ENCODE peak calls at places on chromosome X, in six cellular contexts. D is neuronal stem cell, V is tibial nerve, A is PC-3, L is esophagus squamous epithelium, N is mammary epithelial cell. S is an unnamed sample.

GRCh38 chrX:144732588-144732987 is 514.7 kb upstream of the SPANXN1 start:
- DNase-seq in N (peak; percentile 87), A (peak; percentile 60), L (no peak), V (no peak), D (no peak), S (no peak)

GRCh38 chrX:51332188-51332942 is at the start of gene NUDT10:
- DNase-seq in V (no peak), D (peak; percentile 75), N (peak; percentile 51), L (no peak), A (no peak), S (peak; percentile 33)

GRCh38 chrX:40449956-40450701 is 130.6 kb upstream of the ATP6AP2 start:
- DNase-seq in A (no peak), L (no peak), N (no peak), D (no peak), V (no peak), S (no peak)

GRCh38 chrX:45775462-45775861 is 574.8 kb upstream of the DIPK2B start:
- DNase-seq in A (peak; percentile 92), L (no peak), D (no peak), N (peak; percentile 93), V (no peak), S (peak; percentile 86)

GRCh38 chrX:15384304-15384703 is at the start of gene VEGFD:
- DNase-seq in D (no peak), N (no peak), L (no peak), V (no peak), A (no peak), S (peak; percentile 90)

GRCh38 chrX:47690175-47690574 is 31.2 kb upstream of the UXT start:
- DNase-seq in N (no peak), V (no peak), D (no peak), L (no peak), A (no peak), S (no peak)

GRCh38 chrX:72465882-72466281 is 106.8 kb downstream of the HDAC8 start:
- DNase-seq in D (no peak), N (no peak), L (no peak), V (no peak), A (no peak), S (no peak)

GRCh38 chrX:30577362-30577961 is at the start of gene TASL:
- DNase-seq in L (no peak), D (no peak), V (no peak), N (no peak), A (no peak), S (no peak)

GRCh38 chrX:17654116-17654515 is 83.2 kb upstream of the SCML1 start:
- DNase-seq in V (no peak), N (no peak), A (no peak), L (no peak), D (no peak), S (no peak)

GRCh38 chrX:23799469-23800065 is 16.6 kb downstream of the SAT1 start:
- DNase-seq in N (no peak), A (no peak), D (no peak), L (no peak), V (no peak), S (peak; percentile 74)
- H3K27ac ChIP-seq in N (no peak overlapping the region), A (no peak overlapping the region), D (no peak overlapping the region), L (no peak overlapping the region), V (no peak overlapping the region), S (no peak overlapping the region)

DNA sequence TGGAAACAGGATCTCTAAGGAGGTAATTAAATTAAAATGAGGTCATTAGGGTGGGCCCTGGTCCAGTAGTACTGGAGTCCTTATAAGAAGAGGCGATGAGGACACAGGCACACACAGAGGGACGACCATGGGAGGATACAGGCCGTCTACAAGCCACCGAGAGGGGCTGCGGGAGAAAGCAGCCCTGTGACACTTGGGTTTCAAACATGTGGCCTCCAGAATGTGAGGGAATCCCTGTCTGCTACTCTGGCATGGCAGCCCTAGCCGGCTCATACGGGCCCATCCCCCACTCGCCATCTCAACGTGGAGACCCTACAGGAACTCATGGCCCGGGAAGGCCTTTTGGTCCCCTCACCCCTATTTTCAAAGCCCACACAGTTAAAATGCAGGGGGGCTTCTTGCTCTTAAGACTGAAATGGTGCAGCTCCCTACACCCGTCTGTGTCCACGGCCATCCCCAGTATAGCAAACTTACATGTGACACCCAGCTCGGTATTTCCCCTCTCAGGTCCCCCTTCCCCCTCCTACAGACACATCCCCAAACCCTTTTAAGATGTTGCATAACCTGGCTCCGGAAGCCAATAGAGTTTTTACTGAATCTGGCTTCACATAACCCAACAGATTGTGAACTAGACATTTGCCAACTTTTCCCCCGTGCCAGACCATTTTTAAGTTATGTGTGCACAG is 124.1 kb upstream of the TBL1X start:
- DNase-seq in L (no peak), A (peak; percentile 25), V (no peak), N (no peak), D (no peak), S (peak; percentile 70)
- H3K36me3 ChIP-seq in L (no peaks in the 10 kb centered on the region), A (no peaks in the 10 kb centered on the region), V (no peaks in the 10 kb centered on the region), N (no peaks in the 10 kb centered on the region), D (no peaks in the 10 kb centered on the region), S (no peaks in the 10 kb centered on the region)

DNA sequence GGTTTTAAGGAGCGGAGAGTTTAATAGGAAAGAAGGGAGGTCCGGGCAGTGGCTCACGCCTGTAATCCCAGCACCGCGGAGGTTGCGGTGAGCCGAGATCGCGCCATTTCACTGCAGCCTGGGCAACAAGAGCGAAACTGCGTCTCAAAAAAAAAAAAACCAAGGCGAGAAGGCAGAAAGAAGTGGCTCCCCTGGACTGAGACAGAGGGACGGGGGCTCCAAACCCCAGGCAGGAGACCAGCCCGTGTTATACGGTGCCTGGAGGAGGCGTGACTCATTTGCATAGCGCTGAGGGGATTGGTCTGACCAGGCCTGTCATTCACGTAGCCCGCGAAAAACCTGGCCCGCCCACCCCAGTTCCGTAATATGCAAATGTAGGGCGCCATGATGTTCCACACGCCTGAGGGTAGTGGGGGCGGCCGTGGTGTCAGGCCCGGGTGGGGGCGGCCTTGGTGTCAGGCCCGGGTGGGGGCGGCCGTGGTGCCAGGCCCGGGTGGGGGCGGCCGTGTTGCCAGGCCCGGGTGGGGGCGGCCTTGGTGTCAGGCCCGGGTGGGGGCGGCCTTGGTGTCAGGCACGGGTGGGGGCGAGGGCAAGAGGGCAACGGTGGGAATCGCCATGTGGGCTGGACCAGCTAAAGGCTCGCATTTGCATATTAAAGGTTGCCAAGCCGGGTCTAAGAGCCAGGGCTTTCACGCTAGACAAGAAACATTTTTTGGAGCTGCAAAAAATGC is 2.1 kb downstream of the PLCXD1 start:
- DNase-seq in V (peak; percentile 83), N (peak; percentile 73), L (no peak), A (peak; percentile 76), D (peak; percentile 88), S (peak; percentile 87)
- H3K27ac ChIP-seq in V (no peak overlapping the region), N (peak overlapping the region; percentile 69), L (peak overlapping the region; percentile 85), A (no peak overlapping the region), D (peak overlapping the region; percentile 95), S (peak overlapping the region; percentile 71)

DNA sequence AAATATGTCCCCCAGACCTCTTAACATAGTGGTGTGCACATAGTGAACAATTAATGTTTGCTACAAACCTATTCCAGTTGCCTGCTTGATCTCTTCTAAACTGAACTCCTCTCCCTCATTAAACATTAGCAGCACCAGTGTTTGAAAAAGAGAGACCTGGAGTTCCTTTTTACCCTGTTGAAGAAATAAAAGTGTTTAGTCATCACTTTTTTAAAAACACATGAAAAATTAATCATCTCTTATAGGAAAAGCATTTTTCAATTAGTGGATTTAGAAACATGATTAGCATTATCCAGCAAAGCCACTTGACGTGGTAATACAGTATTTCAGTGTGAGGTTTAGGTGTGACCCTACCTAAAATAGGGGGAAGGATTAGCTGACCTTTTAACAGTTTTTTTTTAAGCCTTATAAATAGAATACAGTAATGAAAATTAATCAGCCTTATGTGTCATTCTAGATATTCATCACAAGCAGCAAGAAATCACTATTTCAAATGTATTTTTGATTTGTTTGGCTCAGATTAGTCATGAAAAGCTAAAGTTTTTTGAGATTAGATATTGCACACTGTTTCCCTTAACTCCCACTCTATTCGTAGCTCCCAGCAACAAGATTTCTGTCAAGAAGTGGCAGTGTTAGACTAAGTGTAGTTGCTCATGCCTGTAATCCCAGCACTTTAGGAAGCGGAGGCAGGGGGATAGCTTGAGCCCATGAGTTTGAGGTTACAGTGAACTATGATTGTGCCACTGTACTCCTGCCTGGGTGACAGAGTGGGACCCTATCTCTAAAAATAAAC is 26.2 kb downstream of the CUL4B start:
- DNase-seq in V (no peak), L (no peak), A (no peak), N (no peak), D (no peak), S (no peak)
- H3K36me3 ChIP-seq in V (no peaks in the 10 kb centered on the region), L (no peaks in the 10 kb centered on the region), A (peaks cover 25% of the 10 kb centered on the region), N (peaks cover 8% of the 10 kb centered on the region), D (no peaks in the 10 kb centered on the region), S (no peaks in the 10 kb centered on the region)

GRCh38 chrX:1536712-1537030 is 314 bp downstream of the P2RY8 start:
- DNase-seq in N (no peak), V (no peak), L (no peak), D (no peak), A (no peak), S (no peak)
- H3K27ac ChIP-seq in N (no peak overlapping the region), V (no peak overlapping the region), L (peak overlapping the region; percentile 64), D (no peak overlapping the region), A (no peak overlapping the region), S (no peak overlapping the region)